ENCODE peak calls at places on chromosomes 3 and 15, in ten cellular contexts. I is stimulated activated naive CD8-positive, alpha-beta T cell treated with anti-CD3 and anti-CD28 coated beads, Interleukin-15, amount 100 ng/mL, for 72 hours; Y is M059J; A is activated T-helper 1 cell treated with Interleukin-2 at 50 U/mL for 16 hours; C is substantia nigra; W is HTR-8/SVneo; S is iris pigment epithelial cell; U is GM04504; N is activated naive CD8-positive, alpha-beta T cell treated with anti-CD3 and anti-CD28 coated beads, Interleukin-2, amount 50 U/mL, for 24 hours; Z is AML-193. P is an unnamed sample.
A peak's percentile ranks its signal among the peaks of the same experiment; 100 is the strongest.

GRCh38 chr15:51403072-51403878 is 61.8 kb downstream of the GLDN start:
- DNase-seq in I (no peak), Y (peak; percentile 46), A (no peak), C (no peak), W (peak; percentile 21), S (peak; percentile 47), U (no peak), N (no peak), Z (no peak), P (peak; percentile 5)

GRCh38 chr3:150314248-150315027 is 93.7 kb upstream of the TSC22D2 start:
- DNase-seq in I (no peak), Y (no peak), A (no peak), C (no peak), W (no peak), S (no peak), U (no peak), N (no peak), Z (no peak), P (no peak)

GRCh38 chr15:36501063-36501678 is 78.3 kb upstream of the CDIN1 start:
- DNase-seq in I (peak; percentile 1), Y (peak; percentile 84), A (no peak), C (peak; percentile 17), W (peak; percentile 41), S (peak; percentile 69), U (peak; percentile 52), N (no peak), Z (peak; percentile 58), P (no peak)

GRCh38 chr3:81465510-81465909 is 295.9 kb downstream of the GBE1 start:
- DNase-seq in I (no peak), Y (peak; percentile 40), A (no peak), C (no peak), W (no peak), S (peak; percentile 56), U (no peak), N (no peak), Z (no peak), P (no peak)

GRCh38 chr15:29334544-29334943 is 64.9 kb upstream of the NSMCE3 start:
- DNase-seq in I (no peak), Y (no peak), A (no peak), C (no peak), W (no peak), S (no peak), U (no peak), N (no peak), Z (no peak), P (no peak)

GRCh38 chr15:36363335-36363734 is 216.1 kb upstream of the CDIN1 start:
- DNase-seq in I (no peak), Y (peak; percentile 53), A (no peak), C (no peak), W (no peak), S (peak; percentile 91), U (peak; percentile 48), N (no peak), Z (no peak), P (peak; percentile 61)

GRCh38 chr15:65414841-65415621 is 7.7 kb downstream of the IGDCC4 start:
- DNase-seq in I (no peak), Y (no peak), A (no peak), C (no peak), W (no peak), S (peak; percentile 65), U (no peak), N (no peak), Z (no peak), P (no peak)

GRCh38 chr15:68347392-68347791 is 69.8 kb downstream of the FEM1B start:
- DNase-seq in I (no peak), Y (no peak), A (no peak), C (no peak), W (peak; percentile 87), S (peak; percentile 67), U (no peak), N (no peak), Z (no peak), P (no peak)

GRCh38 chr3:98680723-98681122 is 82.4 kb upstream of the ST3GAL6 start:
- DNase-seq in I (no peak), Y (peak; percentile 87), A (no peak), C (no peak), W (no peak), S (no peak), U (no peak), N (no peak), Z (no peak), P (no peak)

GRCh38 chr3:61381745-61382392 is 130.6 kb upstream of the FHIT start:
- DNase-seq in I (peak; percentile 11), Y (peak; percentile 36), A (no peak), C (no peak), W (peak; percentile 18), S (peak; percentile 34), U (peak; percentile 4), N (no peak), Z (peak; percentile 73), P (no peak)

GRCh38 chr15:43769584-43770228 is 7.1 kb downstream of the ELL3 start:
- DNase-seq in I (peak; percentile 42), Y (peak; percentile 53), A (peak; percentile 22), C (peak; percentile 22), W (peak; percentile 54), S (peak; percentile 61), U (peak; percentile 40), N (peak; percentile 70), Z (peak; percentile 73), P (no peak)

GRCh38 chr3:12401208-12401607 is 83.1 kb upstream of the TSEN2 start:
- DNase-seq in I (no peak), Y (peak; percentile 58), A (no peak), C (no peak), W (no peak), S (no peak), U (no peak), N (no peak), Z (no peak), P (no peak)

GRCh38 chr3:124639406-124640237 is 90.6 kb upstream of the UMPS start:
- DNase-seq in I (peak; percentile 21), Y (no peak), A (no peak), C (no peak), W (no peak), S (no peak), U (no peak), N (no peak), Z (no peak), P (no peak)

GRCh38 chr15:79680721-79681120 is 216.1 kb downstream of the MTHFS start:
- DNase-seq in I (no peak), Y (peak; percentile 88), A (no peak), C (no peak), W (peak; percentile 70), S (peak; percentile 89), U (peak; percentile 51), N (no peak), Z (no peak), P (peak; percentile 32)

GRCh38 chr15:96416218-96416933 is 85.9 kb downstream of the NR2F2 start:
- DNase-seq in I (no peak), Y (no peak), A (no peak), C (no peak), W (no peak), S (no peak), U (no peak), N (no peak), Z (no peak), P (no peak)

GRCh38 chr3:194137314-194138097 is 1.6 kb downstream of the HES1 start:
- DNase-seq in I (peak; percentile 45), Y (peak; percentile 84), A (no peak), C (peak; percentile 26), W (peak; percentile 23), S (peak; percentile 69), U (peak; percentile 35), N (peak; percentile 47), Z (no peak), P (no peak)

GRCh38 chr15:90315276-90315982 is 36.7 kb upstream of the ZNF774 start:
- DNase-seq in I (no peak), Y (peak; percentile 58), A (no peak), C (no peak), W (peak; percentile 38), S (peak; percentile 55), U (peak; percentile 85), N (no peak), Z (no peak), P (peak; percentile 83)

P was measured in GM04503.